ENCODE peak calls at places on chromosome 19, in five cellular contexts. One of them, this sample, is unnamed.

GRCh38 chr19:13181747-13182388 is 31.7 kb downstream of the IER2 start:
- DNase-seq in adipocyte: peak
- DNase-seq in stimulated activated naive CD8-positive, alpha-beta T cell treated with anti-CD3 and anti-CD28 coated beads, Interleukin-15, Interleukin-2, amounts not matched to agents 100 U/mL and 50 U/mL, for 24 hours: peak
- DNase-seq in dorsolateral prefrontal cortex: peak
- DNase-seq in effector memory CD4-positive, alpha-beta T cell: no peak
- DNase-seq in this sample: no peak

GRCh38 chr19:23409392-23410048 is 14.2 kb upstream of the ZNF91 start:
- DNase-seq in adipocyte: no peak
- DNase-seq in stimulated activated naive CD8-positive, alpha-beta T cell treated with anti-CD3 and anti-CD28 coated beads, Interleukin-15, Interleukin-2, amounts not matched to agents 100 U/mL and 50 U/mL, for 24 hours: no peak
- DNase-seq in dorsolateral prefrontal cortex: no peak
- DNase-seq in effector memory CD4-positive, alpha-beta T cell: no peak
- DNase-seq in this sample: no peak

GRCh38 chr19:11964496-11964857 is 363 bp upstream of the ZNF763 start:
- DNase-seq in adipocyte: no peak
- DNase-seq in stimulated activated naive CD8-positive, alpha-beta T cell treated with anti-CD3 and anti-CD28 coated beads, Interleukin-15, Interleukin-2, amounts not matched to agents 100 U/mL and 50 U/mL, for 24 hours: no peak
- DNase-seq in dorsolateral prefrontal cortex: no peak
- DNase-seq in effector memory CD4-positive, alpha-beta T cell: no peak
- DNase-seq in this sample: no peak

GRCh38 chr19:19539738-19540703 is 2.0 kb downstream of the CILP2 start:
- DNase-seq in adipocyte: peak
- DNase-seq in stimulated activated naive CD8-positive, alpha-beta T cell treated with anti-CD3 and anti-CD28 coated beads, Interleukin-15, Interleukin-2, amounts not matched to agents 100 U/mL and 50 U/mL, for 24 hours: peak
- DNase-seq in dorsolateral prefrontal cortex: no peak
- DNase-seq in effector memory CD4-positive, alpha-beta T cell: peak
- DNase-seq in this sample: peak

GRCh38 chr19:49151339-49152217 is 3.6 kb downstream of the HRC start:
- DNase-seq in adipocyte: peak
- DNase-seq in stimulated activated naive CD8-positive, alpha-beta T cell treated with anti-CD3 and anti-CD28 coated beads, Interleukin-15, Interleukin-2, amounts not matched to agents 100 U/mL and 50 U/mL, for 24 hours: peak
- DNase-seq in dorsolateral prefrontal cortex: no peak
- DNase-seq in effector memory CD4-positive, alpha-beta T cell: no peak
- DNase-seq in this sample: no peak

GRCh38 chr19:42255766-42256750 is 1.1 kb upstream of the ERF start:
- DNase-seq in adipocyte: peak
- DNase-seq in stimulated activated naive CD8-positive, alpha-beta T cell treated with anti-CD3 and anti-CD28 coated beads, Interleukin-15, Interleukin-2, amounts not matched to agents 100 U/mL and 50 U/mL, for 24 hours: no peak
- DNase-seq in dorsolateral prefrontal cortex: no peak
- DNase-seq in effector memory CD4-positive, alpha-beta T cell: no peak
- DNase-seq in this sample: no peak

GRCh38 chr19:49597703-49597974 is 6.7 kb downstream of the PRR12 start:
- DNase-seq in adipocyte: no peak
- DNase-seq in stimulated activated naive CD8-positive, alpha-beta T cell treated with anti-CD3 and anti-CD28 coated beads, Interleukin-15, Interleukin-2, amounts not matched to agents 100 U/mL and 50 U/mL, for 24 hours: no peak
- DNase-seq in dorsolateral prefrontal cortex: no peak
- DNase-seq in effector memory CD4-positive, alpha-beta T cell: no peak
- DNase-seq in this sample: no peak

GRCh38 chr19:36008336-36008978 is at the start of gene SYNE4:
- DNase-seq in adipocyte: no peak
- DNase-seq in stimulated activated naive CD8-positive, alpha-beta T cell treated with anti-CD3 and anti-CD28 coated beads, Interleukin-15, Interleukin-2, amounts not matched to agents 100 U/mL and 50 U/mL, for 24 hours: no peak
- DNase-seq in dorsolateral prefrontal cortex: no peak
- DNase-seq in effector memory CD4-positive, alpha-beta T cell: no peak
- DNase-seq in this sample: no peak

GRCh38 chr19:8571006-8571411 is 6.2 kb downstream of the MYO1F start:
- DNase-seq in adipocyte: peak
- DNase-seq in stimulated activated naive CD8-positive, alpha-beta T cell treated with anti-CD3 and anti-CD28 coated beads, Interleukin-15, Interleukin-2, amounts not matched to agents 100 U/mL and 50 U/mL, for 24 hours: peak
- DNase-seq in dorsolateral prefrontal cortex: no peak
- DNase-seq in effector memory CD4-positive, alpha-beta T cell: peak
- DNase-seq in this sample: peak

GRCh38 chr19:12884926-12885748 is 1.9 kb downstream of the KLF1 start:
- DNase-seq in adipocyte: peak
- DNase-seq in stimulated activated naive CD8-positive, alpha-beta T cell treated with anti-CD3 and anti-CD28 coated beads, Interleukin-15, Interleukin-2, amounts not matched to agents 100 U/mL and 50 U/mL, for 24 hours: peak
- DNase-seq in dorsolateral prefrontal cortex: peak
- DNase-seq in effector memory CD4-positive, alpha-beta T cell: peak
- DNase-seq in this sample: peak

GRCh38 chr19:15538774-15539173 is 30.4 kb downstream of the CYP4F22 start:
- DNase-seq in adipocyte: no peak
- DNase-seq in stimulated activated naive CD8-positive, alpha-beta T cell treated with anti-CD3 and anti-CD28 coated beads, Interleukin-15, Interleukin-2, amounts not matched to agents 100 U/mL and 50 U/mL, for 24 hours: no peak
- DNase-seq in dorsolateral prefrontal cortex: no peak
- DNase-seq in effector memory CD4-positive, alpha-beta T cell: no peak
- DNase-seq in this sample: no peak

GRCh38 chr19:37988758-37989635 is 82.0 kb downstream of the SIPA1L3 start:
- DNase-seq in adipocyte: no peak
- DNase-seq in stimulated activated naive CD8-positive, alpha-beta T cell treated with anti-CD3 and anti-CD28 coated beads, Interleukin-15, Interleukin-2, amounts not matched to agents 100 U/mL and 50 U/mL, for 24 hours: no peak
- DNase-seq in dorsolateral prefrontal cortex: no peak
- DNase-seq in effector memory CD4-positive, alpha-beta T cell: no peak
- DNase-seq in this sample: no peak

GRCh38 chr19:39083983-39084731 is at the start of gene ACP7:
- DNase-seq in adipocyte: peak
- DNase-seq in stimulated activated naive CD8-positive, alpha-beta T cell treated with anti-CD3 and anti-CD28 coated beads, Interleukin-15, Interleukin-2, amounts not matched to agents 100 U/mL and 50 U/mL, for 24 hours: peak
- DNase-seq in dorsolateral prefrontal cortex: no peak
- DNase-seq in effector memory CD4-positive, alpha-beta T cell: no peak
- DNase-seq in this sample: no peak

GRCh38 chr19:35144600-35145436 is 1.8 kb downstream of the FXYD7 start:
- DNase-seq in adipocyte: no peak
- DNase-seq in stimulated activated naive CD8-positive, alpha-beta T cell treated with anti-CD3 and anti-CD28 coated beads, Interleukin-15, Interleukin-2, amounts not matched to agents 100 U/mL and 50 U/mL, for 24 hours: no peak
- DNase-seq in dorsolateral prefrontal cortex: no peak
- DNase-seq in effector memory CD4-positive, alpha-beta T cell: no peak
- DNase-seq in this sample: no peak

GRCh38 chr19:52658595-52658994 is 20.4 kb upstream of the ZNF83 start:
- DNase-seq in adipocyte: no peak
- DNase-seq in stimulated activated naive CD8-positive, alpha-beta T cell treated with anti-CD3 and anti-CD28 coated beads, Interleukin-15, Interleukin-2, amounts not matched to agents 100 U/mL and 50 U/mL, for 24 hours: no peak
- DNase-seq in dorsolateral prefrontal cortex: no peak
- DNase-seq in effector memory CD4-positive, alpha-beta T cell: no peak
- DNase-seq in this sample: no peak

GRCh38 chr19:19662866-19663291 is 597 bp downstream of the ATP13A1 start:
- DNase-seq in adipocyte: no peak
- DNase-seq in stimulated activated naive CD8-positive, alpha-beta T cell treated with anti-CD3 and anti-CD28 coated beads, Interleukin-15, Interleukin-2, amounts not matched to agents 100 U/mL and 50 U/mL, for 24 hours: no peak
- DNase-seq in dorsolateral prefrontal cortex: no peak
- DNase-seq in effector memory CD4-positive, alpha-beta T cell: no peak
- DNase-seq in this sample: no peak

GRCh38 chr19:8811315-8812172 is 20.6 kb downstream of the ZNF558 start:
- DNase-seq in adipocyte: peak
- DNase-seq in stimulated activated naive CD8-positive, alpha-beta T cell treated with anti-CD3 and anti-CD28 coated beads, Interleukin-15, Interleukin-2, amounts not matched to agents 100 U/mL and 50 U/mL, for 24 hours: no peak
- DNase-seq in dorsolateral prefrontal cortex: no peak
- DNase-seq in effector memory CD4-positive, alpha-beta T cell: no peak
- DNase-seq in this sample: no peak

GRCh38 chr19:44019498-44019897 is 5.7 kb upstream of the ZNF222 start:
- DNase-seq in adipocyte: no peak
- DNase-seq in stimulated activated naive CD8-positive, alpha-beta T cell treated with anti-CD3 and anti-CD28 coated beads, Interleukin-15, Interleukin-2, amounts not matched to agents 100 U/mL and 50 U/mL, for 24 hours: no peak
- DNase-seq in dorsolateral prefrontal cortex: no peak
- DNase-seq in effector memory CD4-positive, alpha-beta T cell: no peak
- DNase-seq in this sample: no peak

GRCh38 chr19:43572172-43572588 is 3.1 kb downstream of the XRCC1 start:
- DNase-seq in adipocyte: no peak
- DNase-seq in stimulated activated naive CD8-positive, alpha-beta T cell treated with anti-CD3 and anti-CD28 coated beads, Interleukin-15, Interleukin-2, amounts not matched to agents 100 U/mL and 50 U/mL, for 24 hours: no peak
- DNase-seq in dorsolateral prefrontal cortex: no peak
- DNase-seq in effector memory CD4-positive, alpha-beta T cell: no peak
- DNase-seq in this sample: no peak

GRCh38 chr19:709965-710714 is 1.4 kb downstream of the PALM start:
- DNase-seq in adipocyte: peak
- DNase-seq in stimulated activated naive CD8-positive, alpha-beta T cell treated with anti-CD3 and anti-CD28 coated beads, Interleukin-15, Interleukin-2, amounts not matched to agents 100 U/mL and 50 U/mL, for 24 hours: no peak
- DNase-seq in dorsolateral prefrontal cortex: no peak
- DNase-seq in effector memory CD4-positive, alpha-beta T cell: no peak
- DNase-seq in this sample: no peak

GRCh38 chr19:1161716-1162115 is 12.4 kb downstream of the SBNO2 start:
- DNase-seq in adipocyte: no peak
- DNase-seq in stimulated activated naive CD8-positive, alpha-beta T cell treated with anti-CD3 and anti-CD28 coated beads, Interleukin-15, Interleukin-2, amounts not matched to agents 100 U/mL and 50 U/mL, for 24 hours: no peak
- DNase-seq in dorsolateral prefrontal cortex: no peak
- DNase-seq in effector memory CD4-positive, alpha-beta T cell: no peak
- DNase-seq in this sample: no peak

GRCh38 chr19:13899393-13899792 is 6.5 kb downstream of the BRME1 start:
- DNase-seq in adipocyte: no peak
- DNase-seq in stimulated activated naive CD8-positive, alpha-beta T cell treated with anti-CD3 and anti-CD28 coated beads, Interleukin-15, Interleukin-2, amounts not matched to agents 100 U/mL and 50 U/mL, for 24 hours: no peak
- DNase-seq in dorsolateral prefrontal cortex: no peak
- DNase-seq in effector memory CD4-positive, alpha-beta T cell: no peak
- DNase-seq in this sample: no peak

GRCh38 chr19:46357846-46358583 is 11.1 kb downstream of the PPP5C start:
- DNase-seq in adipocyte: no peak
- DNase-seq in stimulated activated naive CD8-positive, alpha-beta T cell treated with anti-CD3 and anti-CD28 coated beads, Interleukin-15, Interleukin-2, amounts not matched to agents 100 U/mL and 50 U/mL, for 24 hours: no peak
- DNase-seq in dorsolateral prefrontal cortex: no peak
- DNase-seq in effector memory CD4-positive, alpha-beta T cell: no peak
- DNase-seq in this sample: no peak

GRCh38 chr19:48591021-48591420 is 15.5 kb upstream of the SPACA4 start:
- DNase-seq in adipocyte: no peak
- DNase-seq in stimulated activated naive CD8-positive, alpha-beta T cell treated with anti-CD3 and anti-CD28 coated beads, Interleukin-15, Interleukin-2, amounts not matched to agents 100 U/mL and 50 U/mL, for 24 hours: no peak
- DNase-seq in dorsolateral prefrontal cortex: no peak
- DNase-seq in effector memory CD4-positive, alpha-beta T cell: no peak
- DNase-seq in this sample: no peak

GRCh38 chr19:47469419-47469700 is 2.3 kb downstream of the SLC8A2 start:
- DNase-seq in adipocyte: no peak
- DNase-seq in stimulated activated naive CD8-positive, alpha-beta T cell treated with anti-CD3 and anti-CD28 coated beads, Interleukin-15, Interleukin-2, amounts not matched to agents 100 U/mL and 50 U/mL, for 24 hours: no peak
- DNase-seq in dorsolateral prefrontal cortex: no peak
- DNase-seq in effector memory CD4-positive, alpha-beta T cell: no peak
- DNase-seq in this sample: no peak

GRCh38 chr19:44643605-44644390 is at the start of gene PVR:
- DNase-seq in adipocyte: peak
- DNase-seq in stimulated activated naive CD8-positive, alpha-beta T cell treated with anti-CD3 and anti-CD28 coated beads, Interleukin-15, Interleukin-2, amounts not matched to agents 100 U/mL and 50 U/mL, for 24 hours: peak
- DNase-seq in dorsolateral prefrontal cortex: peak
- DNase-seq in effector memory CD4-positive, alpha-beta T cell: no peak
- DNase-seq in this sample: no peak

GRCh38 chr19:2549701-2550191 is 73.8 kb downstream of the GADD45B start:
- DNase-seq in adipocyte: peak
- DNase-seq in stimulated activated naive CD8-positive, alpha-beta T cell treated with anti-CD3 and anti-CD28 coated beads, Interleukin-15, Interleukin-2, amounts not matched to agents 100 U/mL and 50 U/mL, for 24 hours: no peak
- DNase-seq in dorsolateral prefrontal cortex: peak
- DNase-seq in effector memory CD4-positive, alpha-beta T cell: no peak
- DNase-seq in this sample: no peak

GRCh38 chr19:12159773-12160414 is 3.0 kb upstream of the ZNF136 start:
- DNase-seq in adipocyte: no peak
- DNase-seq in stimulated activated naive CD8-positive, alpha-beta T cell treated with anti-CD3 and anti-CD28 coated beads, Interleukin-15, Interleukin-2, amounts not matched to agents 100 U/mL and 50 U/mL, for 24 hours: peak
- DNase-seq in dorsolateral prefrontal cortex: no peak
- DNase-seq in effector memory CD4-positive, alpha-beta T cell: no peak
- DNase-seq in this sample: no peak

GRCh38 chr19:45547965-45548609 is 36.5 kb downstream of the OPA3 start:
- DNase-seq in adipocyte: peak
- DNase-seq in stimulated activated naive CD8-positive, alpha-beta T cell treated with anti-CD3 and anti-CD28 coated beads, Interleukin-15, Interleukin-2, amounts not matched to agents 100 U/mL and 50 U/mL, for 24 hours: no peak
- DNase-seq in dorsolateral prefrontal cortex: no peak
- DNase-seq in effector memory CD4-positive, alpha-beta T cell: no peak
- DNase-seq in this sample: no peak

GRCh38 chr19:17754634-17755532 is 3.6 kb downstream of the FCHO1 start:
- DNase-seq in adipocyte: no peak
- DNase-seq in stimulated activated naive CD8-positive, alpha-beta T cell treated with anti-CD3 and anti-CD28 coated beads, Interleukin-15, Interleukin-2, amounts not matched to agents 100 U/mL and 50 U/mL, for 24 hours: no peak
- DNase-seq in dorsolateral prefrontal cortex: no peak
- DNase-seq in effector memory CD4-positive, alpha-beta T cell: no peak
- DNase-seq in this sample: no peak

GRCh38 chr19:54014920-54015560 is 23.6 kb downstream of the CACNG6 start:
- DNase-seq in adipocyte: no peak
- DNase-seq in stimulated activated naive CD8-positive, alpha-beta T cell treated with anti-CD3 and anti-CD28 coated beads, Interleukin-15, Interleukin-2, amounts not matched to agents 100 U/mL and 50 U/mL, for 24 hours: no peak
- DNase-seq in dorsolateral prefrontal cortex: no peak
- DNase-seq in effector memory CD4-positive, alpha-beta T cell: no peak
- DNase-seq in this sample: no peak

GRCh38 chr19:13016245-13016627 is 21.0 kb downstream of the NFIX start:
- DNase-seq in adipocyte: no peak
- DNase-seq in stimulated activated naive CD8-positive, alpha-beta T cell treated with anti-CD3 and anti-CD28 coated beads, Interleukin-15, Interleukin-2, amounts not matched to agents 100 U/mL and 50 U/mL, for 24 hours: no peak
- DNase-seq in dorsolateral prefrontal cortex: no peak
- DNase-seq in effector memory CD4-positive, alpha-beta T cell: no peak
- DNase-seq in this sample: no peak

GRCh38 chr19:16985403-16985802 is 41.2 kb downstream of the CPAMD8 start:
- DNase-seq in adipocyte: no peak
- DNase-seq in stimulated activated naive CD8-positive, alpha-beta T cell treated with anti-CD3 and anti-CD28 coated beads, Interleukin-15, Interleukin-2, amounts not matched to agents 100 U/mL and 50 U/mL, for 24 hours: no peak
- DNase-seq in dorsolateral prefrontal cortex: no peak
- DNase-seq in effector memory CD4-positive, alpha-beta T cell: no peak
- DNase-seq in this sample: no peak

GRCh38 chr19:5308471-5309437 is 31.9 kb downstream of the PTPRS start:
- DNase-seq in adipocyte: peak
- DNase-seq in stimulated activated naive CD8-positive, alpha-beta T cell treated with anti-CD3 and anti-CD28 coated beads, Interleukin-15, Interleukin-2, amounts not matched to agents 100 U/mL and 50 U/mL, for 24 hours: no peak
- DNase-seq in dorsolateral prefrontal cortex: peak
- DNase-seq in effector memory CD4-positive, alpha-beta T cell: no peak
- DNase-seq in this sample: no peak

GRCh38 chr19:5937550-5937949 is 23.5 kb downstream of the CAPS start:
- DNase-seq in adipocyte: no peak
- DNase-seq in stimulated activated naive CD8-positive, alpha-beta T cell treated with anti-CD3 and anti-CD28 coated beads, Interleukin-15, Interleukin-2, amounts not matched to agents 100 U/mL and 50 U/mL, for 24 hours: no peak
- DNase-seq in dorsolateral prefrontal cortex: no peak
- DNase-seq in effector memory CD4-positive, alpha-beta T cell: no peak
- DNase-seq in this sample: no peak

GRCh38 chr19:35247526-35248309 is 1.1 kb upstream of the LSR start:
- DNase-seq in adipocyte: no peak
- DNase-seq in stimulated activated naive CD8-positive, alpha-beta T cell treated with anti-CD3 and anti-CD28 coated beads, Interleukin-15, Interleukin-2, amounts not matched to agents 100 U/mL and 50 U/mL, for 24 hours: peak
- DNase-seq in dorsolateral prefrontal cortex: no peak
- DNase-seq in effector memory CD4-positive, alpha-beta T cell: peak
- DNase-seq in this sample: no peak

GRCh38 chr19:11781295-11782057 is 14.7 kb downstream of the ZNF441 start:
- DNase-seq in adipocyte: no peak
- DNase-seq in stimulated activated naive CD8-positive, alpha-beta T cell treated with anti-CD3 and anti-CD28 coated beads, Interleukin-15, Interleukin-2, amounts not matched to agents 100 U/mL and 50 U/mL, for 24 hours: no peak
- DNase-seq in dorsolateral prefrontal cortex: no peak
- DNase-seq in effector memory CD4-positive, alpha-beta T cell: no peak
- DNase-seq in this sample: no peak